ENCODE peak calls at places on chromosomes 7 and 10, in four cellular contexts. R is body of pancreas; A is CD8-positive, alpha-beta T cell; E is fibroblast of lung. H is an unnamed sample.

GRCh38 chr7:33771422-33771821 is 133.9 kb upstream of the BMPER start:
- DNase-seq in E (no peak), R (no peak), A (no peak), H (no peak)

GRCh38 chr7:92158660-92159575 is 20.0 kb downstream of the LRRD1 start:
- DNase-seq in A (no peak), E (peak), R (no peak), H (no peak)

GRCh38 chr7:47570649-47571050 is 11.3 kb downstream of the TNS3 start:
- DNase-seq in E (peak), R (peak), A (no peak), H (no peak)

GRCh38 chr7:112995091-112995824 is 91.4 kb downstream of the GPR85 start:
- DNase-seq in E (peak), R (no peak), A (no peak), H (no peak)

GRCh38 chr7:5424689-5425506 is 1.3 kb upstream of the TNRC18 start:
- DNase-seq in A (no peak), E (peak), R (peak), H (peak)

GRCh38 chr7:38310601-38311057 is 37.2 kb upstream of the TARP start:
- DNase-seq in R (peak), E (peak), A (no peak), H (no peak)

GRCh38 chr10:93462881-93463280 is 19.3 kb downstream of the MYOF start:
- DNase-seq in R (no peak), E (peak), A (no peak), H (no peak)

GRCh38 chr7:142104550-142105527 is 6.7 kb upstream of the MGAM2 start:
- DNase-seq in E (no peak), A (no peak), R (no peak), H (peak)

GRCh38 chr10:121661451-121661851 is 63.2 kb upstream of the FGFR2 start:
- DNase-seq in R (no peak), A (no peak), E (no peak), H (no peak)

GRCh38 chr7:149727541-149728476 is 45.6 kb downstream of the ZNF467 start:
- DNase-seq in A (no peak), E (no peak), R (no peak), H (no peak)

GRCh38 chr7:154903083-154903731 is 99.7 kb downstream of the PAXIP1 start:
- DNase-seq in R (no peak), A (no peak), E (no peak), H (no peak)

GRCh38 chr7:155738652-155739537 is 73.4 kb downstream of the SHH start:
- DNase-seq in R (peak), E (peak), A (peak), H (peak)

GRCh38 chr10:80075781-80076180 is 2.7 kb upstream of the TMEM254 start:
- DNase-seq in R (no peak), A (no peak), E (no peak), H (no peak)

GRCh38 chr10:6161913-6162312 is 40.8 kb upstream of the PFKFB3 start:
- DNase-seq in A (no peak), E (no peak), R (no peak), H (no peak)

GRCh38 chr10:113492181-113492580 is 60.7 kb upstream of the HABP2 start:
- DNase-seq in R (no peak), E (no peak), A (no peak), H (no peak)

GRCh38 chr7:26038201-26038990 is 113.6 kb upstream of the NFE2L3 start:
- DNase-seq in E (no peak), R (no peak), A (no peak), H (no peak)

GRCh38 chr10:73850863-73851461 is 23.4 kb downstream of the CAMK2G start:
- DNase-seq in R (no peak), A (no peak), E (no peak), H (no peak)

DNA sequence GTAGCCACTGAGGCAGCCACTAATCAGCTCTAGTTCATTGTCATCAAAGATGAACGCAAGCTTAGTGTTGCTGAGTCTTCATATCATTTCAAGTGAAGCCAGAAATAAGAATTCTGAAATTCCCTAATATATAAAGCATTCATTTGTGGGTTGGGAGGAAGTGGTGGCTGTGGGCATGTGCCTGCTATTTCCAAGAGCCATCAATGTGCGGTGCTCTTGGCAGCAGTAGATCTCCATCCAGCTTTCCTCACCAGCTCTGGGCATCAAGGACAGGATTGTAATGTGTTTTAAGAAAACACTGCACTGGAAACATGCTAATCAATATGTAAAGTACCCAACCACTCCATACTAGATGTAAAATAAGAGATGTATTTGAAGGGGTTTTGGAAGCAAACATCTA is 202.5 kb upstream of the AHR start:
- DNase-seq in R (no peak), E (no peak), A (no peak), H (no peak)
- TF ChIP-seq CTCF in R (no peak), E (no peak), A (no peak), H (no peak)

GRCh38 chr10:50554995-50555568 is 68.7 kb downstream of the SGMS1 start:
- DNase-seq in E (peak), A (no peak), R (peak), H (no peak)
- TF ChIP-seq CTCF in E (no peak), A (no peak), R (no peak), H (no peak)

GRCh38 chr7:123131556-123132345 is 68.0 kb downstream of the SLC13A1 start:
- DNase-seq in R (no peak), A (no peak), E (no peak), H (no peak)

GRCh38 chr7:123135960-123136359 is 63.8 kb downstream of the SLC13A1 start:
- DNase-seq in E (no peak), A (no peak), R (no peak), H (no peak)

GRCh38 chr7:123133924-123134323 is 65.8 kb downstream of the SLC13A1 start:
- DNase-seq in R (no peak), E (no peak), A (no peak), H (no peak)

GRCh38 chr7:123126691-123127090 is 73.1 kb downstream of the SLC13A1 start:
- DNase-seq in A (no peak), E (no peak), R (no peak), H (no peak)

GRCh38 chr7:123131140-123131539 is 68.6 kb downstream of the SLC13A1 start:
- DNase-seq in R (no peak), A (no peak), E (no peak), H (no peak)
- TF ChIP-seq CTCF in R (no peak), A (no peak), E (peak), H (peak)

GRCh38 chr10:15369642-15370211 is 1.4 kb downstream of the FAM171A1 start:
- DNase-seq in R (peak), A (no peak), E (no peak), H (no peak)

GRCh38 chr10:15368456-15368855 is 2.6 kb downstream of the FAM171A1 start:
- DNase-seq in A (no peak), R (no peak), E (no peak), H (no peak)

GRCh38 chr10:15370212-15370740 is 813 bp downstream of the FAM171A1 start:
- DNase-seq in E (peak), R (peak), A (peak), H (no peak)

GRCh38 chr10:15373199-15373598 is 2.1 kb upstream of the FAM171A1 start:
- DNase-seq in E (no peak), R (no peak), A (no peak), H (no peak)

DNA sequence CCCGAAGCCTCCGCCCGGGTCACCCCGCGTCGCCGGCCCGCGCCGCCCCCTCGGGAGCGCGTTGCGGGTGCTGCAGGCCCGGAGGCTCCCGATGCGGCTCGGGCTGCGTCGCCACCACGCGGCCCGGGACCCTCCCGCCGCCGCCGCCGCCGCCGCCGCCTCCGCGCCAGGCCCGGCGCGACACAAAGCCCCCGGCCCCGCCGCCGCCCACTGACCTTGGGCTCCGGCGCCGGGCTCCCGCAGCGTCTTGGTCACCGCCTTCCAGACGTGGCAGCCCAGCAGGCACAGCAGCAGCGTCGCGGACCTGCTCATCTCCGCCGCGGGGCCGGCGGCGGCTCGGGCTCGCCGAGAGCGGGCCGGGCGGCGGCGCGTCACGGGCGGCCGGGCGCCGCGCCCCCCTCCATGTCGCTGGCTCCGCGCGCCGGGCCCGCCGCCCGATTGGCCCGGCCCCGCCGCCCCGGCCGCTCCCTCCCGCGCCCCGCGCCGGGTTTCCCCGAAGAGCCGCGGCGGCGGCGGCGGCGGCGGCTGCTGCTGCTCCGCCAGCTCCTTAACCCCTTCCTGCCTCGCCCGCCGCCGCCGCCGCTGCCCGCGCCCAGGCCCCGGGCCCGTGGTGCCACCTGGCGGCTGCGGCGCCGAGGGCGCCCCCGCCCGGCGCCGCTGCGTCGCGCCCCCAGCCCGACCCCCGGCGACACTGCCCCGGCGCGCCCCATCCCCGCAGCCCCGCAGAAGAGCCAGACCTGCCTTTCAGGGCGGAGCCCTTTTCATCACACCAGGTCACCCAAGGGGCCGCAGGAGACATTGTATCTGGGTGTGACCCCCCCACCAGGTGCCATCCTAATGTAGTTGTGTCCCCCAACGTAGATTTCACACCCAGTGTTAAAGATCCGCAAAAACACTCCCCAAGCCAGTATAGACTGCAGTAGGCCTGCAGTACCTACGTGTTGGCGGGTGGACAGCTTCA is at the start of gene FAM171A1:
- DNase-seq in A (peak), R (peak), E (peak), H (peak)
- TF ChIP-seq CTCF in A (no peak), R (peak), E (no peak), H (no peak)

DNA sequence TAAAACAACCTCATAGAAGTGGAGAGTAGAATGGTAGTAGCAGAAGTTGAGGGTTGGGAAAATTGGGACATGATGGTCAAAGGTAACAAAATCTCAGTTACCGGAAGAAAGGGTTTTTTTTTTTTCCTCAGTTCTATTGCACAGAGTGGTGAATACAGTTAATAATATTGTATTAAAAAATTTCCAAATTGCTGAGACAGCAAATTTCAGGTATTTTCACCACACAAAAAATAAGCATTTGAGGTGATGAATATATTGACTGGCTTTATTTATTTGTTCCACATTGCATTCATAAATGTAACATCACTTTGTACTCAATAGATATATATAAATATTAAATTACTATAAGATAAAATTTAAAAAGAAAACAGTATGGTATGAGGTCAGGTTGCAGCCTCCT is 373.8 kb downstream of the ETV1 start:
- DNase-seq in A (no peak), E (no peak), R (no peak), H (no peak)
- TF ChIP-seq CTCF in A (no peak), E (no peak), R (no peak), H (no peak)

GRCh38 chr10:75444781-75445386 is 13.5 kb downstream of the LRMDA start:
- DNase-seq in A (no peak), E (no peak), R (no peak), H (no peak)
- TF ChIP-seq CTCF in A (no peak), E (no peak), R (no peak), H (no peak)

GRCh38 chr7:134694299-134694698 is 47.6 kb downstream of the BPGM start:
- DNase-seq in E (no peak), R (no peak), A (no peak), H (no peak)
- TF ChIP-seq CTCF in E (peak), R (no peak), A (no peak), H (peak)

H was measured in Calu3.